ENCODE peak calls at places on chromosomes 6 and 20, in eight cellular contexts. J is uterus; T is GM13977; B is WTC11; S is activated CD4-positive, alpha-beta T cell treated with anti-CD3 and anti-CD28 coated beads, Interleukin-2, amount 50 U/mL, for 48 hours; H is stimulated activated CD4-positive, alpha-beta T cell treated with anti-CD3 and anti-CD28 coated beads, TNF-alpha, amount 100 ng/mL, for 4 hours; U is effector memory CD4-positive, alpha-beta T cell; G is brain microvascular endothelial cell. L is an unnamed sample.

GRCh38 chr6:21426841-21427490 is 166.6 kb upstream of the SOX4 start:
- DNase-seq in S (no peak), H (no peak), T (no peak), B (no peak), G (no peak), U (no peak), J (no peak), L (no peak)

GRCh38 chr6:87706187-87706966 is 4.3 kb upstream of the AKIRIN2 start:
- DNase-seq in J (no peak), T (no peak), H (no peak), B (no peak), S (no peak), G (no peak), U (no peak), L (no peak)

GRCh38 chr6:26394289-26394688 is 7.8 kb upstream of the BTN3A1 start:
- DNase-seq in S (no peak), H (no peak), G (peak), J (no peak), B (no peak), T (no peak), U (no peak), L (no peak)

GRCh38 chr6:114342086-114342825 is 567 bp downstream of the HS3ST5 start:
- DNase-seq in J (no peak), B (peak), H (no peak), U (no peak), S (peak), T (peak), G (no peak), L (no peak)

GRCh38 chr20:37430778-37431460 is 85.0 kb downstream of the SRC start:
- DNase-seq in U (no peak), T (no peak), S (no peak), J (no peak), H (no peak), G (no peak), B (no peak), L (no peak)

GRCh38 chr20:44209691-44210421 is 715 bp downstream of the OSER1 start:
- DNase-seq in G (peak), J (peak), T (no peak), H (peak), B (peak), U (no peak), S (peak), L (no peak)

GRCh38 chr20:4014031-4014474 is 1.3 kb downstream of the RNF24 start:
- DNase-seq in T (peak), G (peak), B (no peak), U (no peak), H (no peak), J (peak), S (no peak), L (peak)

GRCh38 chr6:106159531-106159940 is 73.4 kb downstream of the PRDM1 start:
- DNase-seq in J (no peak), U (no peak), B (no peak), H (no peak), T (no peak), S (no peak), G (peak), L (no peak)

GRCh38 chr6:156718647-156719394 is 58.4 kb upstream of the ARID1B start:
- DNase-seq in J (peak), U (no peak), B (no peak), T (no peak), H (no peak), G (peak), S (no peak), L (no peak)

GRCh38 chr6:16130932-16131387 is 2.1 kb downstream of the MYLIP start:
- DNase-seq in B (no peak), T (peak), J (peak), G (peak), U (no peak), S (peak), H (no peak), L (peak)

GRCh38 chr6:148967546-148967945 is 220.7 kb downstream of the UST start:
- DNase-seq in B (peak), J (no peak), T (no peak), S (no peak), U (no peak), H (no peak), G (no peak), L (no peak)

GRCh38 chr6:141218583-141218982 is 914.1 kb upstream of the GJE1 start:
- DNase-seq in G (no peak), S (no peak), U (no peak), T (no peak), J (no peak), B (no peak), H (no peak), L (no peak)

L was measured in KG1.